ENCODE peak calls at places on chromosomes 4 and X, in eight cellular contexts. One of them, this sample, is unnamed.

GRCh38 chr4:10983274-10983673 is 298.7 kb upstream of the CLNK start:
- DNase-seq in hepatocyte: peak
- DNase-seq in breast epithelium: no peak
- DNase-seq in ovary: no peak
- DNase-seq in heart left ventricle: no peak
- DNase-seq in left ventricle myocardium inferior: no peak
- DNase-seq in NB4: no peak
- DNase-seq in upper lobe of right lung: no peak
- DNase-seq in this sample: no peak

GRCh38 chr4:72886602-72887001 is 182.9 kb downstream of the COX18 start:
- DNase-seq in hepatocyte: no peak
- DNase-seq in breast epithelium: no peak
- DNase-seq in upper lobe of right lung: no peak
- DNase-seq in NB4: peak
- DNase-seq in heart left ventricle: no peak
- DNase-seq in ovary: no peak
- DNase-seq in left ventricle myocardium inferior: no peak
- DNase-seq in this sample: peak

GRCh38 chrX:75673468-75673867 is 111.6 kb downstream of the MAGEE2 start:
- DNase-seq in heart left ventricle: no peak
- DNase-seq in NB4: no peak
- DNase-seq in left ventricle myocardium inferior: no peak
- DNase-seq in ovary: no peak
- DNase-seq in breast epithelium: no peak
- DNase-seq in upper lobe of right lung: peak
- DNase-seq in hepatocyte: no peak
- DNase-seq in this sample: no peak

GRCh38 chrX:31237189-31237588 is 165.3 kb upstream of the FTHL17 start:
- DNase-seq in upper lobe of right lung: no peak
- DNase-seq in hepatocyte: no peak
- DNase-seq in NB4: no peak
- DNase-seq in heart left ventricle: no peak
- DNase-seq in ovary: no peak
- DNase-seq in left ventricle myocardium inferior: no peak
- DNase-seq in breast epithelium: no peak
- DNase-seq in this sample: no peak

GRCh38 chrX:24231169-24231568 is 81.6 kb downstream of the ZFX start:
- DNase-seq in left ventricle myocardium inferior: no peak
- DNase-seq in hepatocyte: peak
- DNase-seq in breast epithelium: no peak
- DNase-seq in ovary: no peak
- DNase-seq in NB4: peak
- DNase-seq in heart left ventricle: no peak
- DNase-seq in upper lobe of right lung: no peak
- DNase-seq in this sample: peak

GRCh38 chrX:98057176-98057575 is 1173.5 kb downstream of the RPA4 start:
- DNase-seq in breast epithelium: no peak
- DNase-seq in upper lobe of right lung: no peak
- DNase-seq in ovary: no peak
- DNase-seq in hepatocyte: no peak
- DNase-seq in NB4: no peak
- DNase-seq in left ventricle myocardium inferior: no peak
- DNase-seq in heart left ventricle: no peak
- DNase-seq in this sample: no peak

GRCh38 chr4:31078661-31079060 is 358.5 kb downstream of the PCDH7 start:
- DNase-seq in heart left ventricle: no peak
- DNase-seq in left ventricle myocardium inferior: no peak
- DNase-seq in upper lobe of right lung: no peak
- DNase-seq in breast epithelium: no peak
- DNase-seq in hepatocyte: no peak
- DNase-seq in NB4: no peak
- DNase-seq in ovary: no peak
- DNase-seq in this sample: no peak

GRCh38 chr4:161696957-161697356 is 466.8 kb downstream of the FSTL5 start:
- DNase-seq in upper lobe of right lung: no peak
- DNase-seq in left ventricle myocardium inferior: no peak
- DNase-seq in heart left ventricle: no peak
- DNase-seq in breast epithelium: no peak
- DNase-seq in hepatocyte: no peak
- DNase-seq in NB4: no peak
- DNase-seq in ovary: no peak
- DNase-seq in this sample: no peak

GRCh38 chrX:150316564-150316963 is 46.6 kb upstream of the MAMLD1 start:
- DNase-seq in heart left ventricle: no peak
- DNase-seq in NB4: no peak
- DNase-seq in breast epithelium: no peak
- DNase-seq in hepatocyte: no peak
- DNase-seq in ovary: no peak
- DNase-seq in left ventricle myocardium inferior: peak
- DNase-seq in upper lobe of right lung: no peak
- DNase-seq in this sample: no peak

GRCh38 chrX:110409925-110410324 is 51.3 kb downstream of the RTL9 start:
- DNase-seq in left ventricle myocardium inferior: no peak
- DNase-seq in breast epithelium: no peak
- DNase-seq in upper lobe of right lung: no peak
- DNase-seq in ovary: no peak
- DNase-seq in NB4: peak
- DNase-seq in heart left ventricle: no peak
- DNase-seq in hepatocyte: no peak
- DNase-seq in this sample: no peak

GRCh38 chr4:77950204-77950603 is 87.6 kb downstream of the MRPL1 start:
- DNase-seq in breast epithelium: no peak
- DNase-seq in left ventricle myocardium inferior: no peak
- DNase-seq in NB4: no peak
- DNase-seq in upper lobe of right lung: no peak
- DNase-seq in heart left ventricle: no peak
- DNase-seq in ovary: no peak
- DNase-seq in hepatocyte: no peak
- DNase-seq in this sample: no peak

GRCh38 chr4:1310031-1310795 is 20.5 kb downstream of the MAEA start:
- DNase-seq in NB4: no peak
- DNase-seq in hepatocyte: no peak
- DNase-seq in ovary: no peak
- DNase-seq in upper lobe of right lung: peak
- DNase-seq in breast epithelium: no peak
- DNase-seq in left ventricle myocardium inferior: no peak
- DNase-seq in heart left ventricle: peak
- DNase-seq in this sample: no peak

GRCh38 chrX:1385251-1385794 is 6.6 kb downstream of the SLC25A6 start:
- DNase-seq in hepatocyte: no peak
- DNase-seq in ovary: peak
- DNase-seq in upper lobe of right lung: peak
- DNase-seq in left ventricle myocardium inferior: no peak
- DNase-seq in NB4: no peak
- DNase-seq in breast epithelium: no peak
- DNase-seq in heart left ventricle: no peak
- DNase-seq in this sample: no peak

GRCh38 chrX:22090181-22090580 is 58.1 kb downstream of the PHEX start:
- DNase-seq in upper lobe of right lung: no peak
- DNase-seq in NB4: no peak
- DNase-seq in breast epithelium: no peak
- DNase-seq in hepatocyte: no peak
- DNase-seq in heart left ventricle: no peak
- DNase-seq in left ventricle myocardium inferior: no peak
- DNase-seq in ovary: no peak
- DNase-seq in this sample: peak

GRCh38 chrX:18900401-18900976 is 83.4 kb downstream of the PHKA2 start:
- DNase-seq in heart left ventricle: no peak
- DNase-seq in ovary: no peak
- DNase-seq in breast epithelium: no peak
- DNase-seq in hepatocyte: no peak
- DNase-seq in upper lobe of right lung: no peak
- DNase-seq in NB4: no peak
- DNase-seq in left ventricle myocardium inferior: no peak
- DNase-seq in this sample: no peak

GRCh38 chr4:54840430-54840829 is 182.7 kb downstream of the KIT start:
- DNase-seq in upper lobe of right lung: no peak
- DNase-seq in hepatocyte: no peak
- DNase-seq in left ventricle myocardium inferior: no peak
- DNase-seq in breast epithelium: no peak
- DNase-seq in NB4: no peak
- DNase-seq in ovary: no peak
- DNase-seq in heart left ventricle: no peak
- DNase-seq in this sample: no peak
- TF ChIP-seq CTCF in upper lobe of right lung: no peak
- TF ChIP-seq CTCF in hepatocyte: no peak
- TF ChIP-seq CTCF in left ventricle myocardium inferior: no peak
- TF ChIP-seq CTCF in breast epithelium: no peak
- TF ChIP-seq CTCF in NB4: no peak
- TF ChIP-seq CTCF in ovary: no peak
- TF ChIP-seq CTCF in heart left ventricle: no peak
- TF ChIP-seq CTCF in this sample: no peak

GRCh38 chr4:99201687-99202086 is 17.4 kb downstream of the ADH6 start:
- DNase-seq in left ventricle myocardium inferior: no peak
- DNase-seq in heart left ventricle: no peak
- DNase-seq in upper lobe of right lung: no peak
- DNase-seq in breast epithelium: no peak
- DNase-seq in hepatocyte: no peak
- DNase-seq in NB4: no peak
- DNase-seq in ovary: no peak
- DNase-seq in this sample: peak
- TF ChIP-seq CTCF in left ventricle myocardium inferior: peak
- TF ChIP-seq CTCF in heart left ventricle: peak
- TF ChIP-seq CTCF in upper lobe of right lung: peak
- TF ChIP-seq CTCF in breast epithelium: peak
- TF ChIP-seq CTCF in hepatocyte: peak
- TF ChIP-seq CTCF in NB4: no peak
- TF ChIP-seq CTCF in ovary: peak
- TF ChIP-seq CTCF in this sample: peak

GRCh38 chr4:70183168-70183939 is 12.2 kb upstream of the ODAM start:
- DNase-seq in left ventricle myocardium inferior: no peak
- DNase-seq in NB4: peak
- DNase-seq in heart left ventricle: no peak
- DNase-seq in ovary: no peak
- DNase-seq in hepatocyte: peak
- DNase-seq in breast epithelium: no peak
- DNase-seq in upper lobe of right lung: no peak
- DNase-seq in this sample: peak
- TF ChIP-seq CTCF in left ventricle myocardium inferior: peak
- TF ChIP-seq CTCF in NB4: peak
- TF ChIP-seq CTCF in heart left ventricle: no peak
- TF ChIP-seq CTCF in ovary: no peak
- TF ChIP-seq CTCF in hepatocyte: peak
- TF ChIP-seq CTCF in breast epithelium: no peak
- TF ChIP-seq CTCF in upper lobe of right lung: peak
- TF ChIP-seq CTCF in this sample: peak

DNA sequence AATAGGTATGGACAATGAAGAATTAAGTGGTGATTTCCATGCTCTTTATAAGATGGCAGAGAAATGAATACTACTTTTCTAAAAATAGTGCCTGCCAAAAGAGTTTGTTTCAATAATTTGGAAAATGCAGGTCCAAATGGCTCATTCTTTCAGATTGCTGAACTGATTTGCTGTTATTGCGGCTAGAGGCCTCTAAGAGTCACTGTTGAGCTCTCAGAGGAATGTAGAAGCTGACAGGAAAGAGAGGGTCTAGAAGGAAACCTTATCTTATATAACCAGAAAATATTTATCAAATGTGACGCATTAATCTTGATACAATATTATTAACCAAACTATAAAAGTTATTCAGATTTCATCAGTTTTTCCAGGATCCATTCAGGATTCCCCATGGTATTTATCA is 65.7 kb upstream of the PAGE1 start:
- DNase-seq in hepatocyte: peak
- DNase-seq in ovary: no peak
- DNase-seq in heart left ventricle: no peak
- DNase-seq in breast epithelium: no peak
- DNase-seq in NB4: peak
- DNase-seq in left ventricle myocardium inferior: no peak
- DNase-seq in upper lobe of right lung: no peak
- DNase-seq in this sample: peak
- TF ChIP-seq CTCF in hepatocyte: peak
- TF ChIP-seq CTCF in ovary: no peak
- TF ChIP-seq CTCF in heart left ventricle: peak
- TF ChIP-seq CTCF in breast epithelium: no peak
- TF ChIP-seq CTCF in NB4: peak
- TF ChIP-seq CTCF in left ventricle myocardium inferior: peak
- TF ChIP-seq CTCF in upper lobe of right lung: peak
- TF ChIP-seq CTCF in this sample: peak

DNA sequence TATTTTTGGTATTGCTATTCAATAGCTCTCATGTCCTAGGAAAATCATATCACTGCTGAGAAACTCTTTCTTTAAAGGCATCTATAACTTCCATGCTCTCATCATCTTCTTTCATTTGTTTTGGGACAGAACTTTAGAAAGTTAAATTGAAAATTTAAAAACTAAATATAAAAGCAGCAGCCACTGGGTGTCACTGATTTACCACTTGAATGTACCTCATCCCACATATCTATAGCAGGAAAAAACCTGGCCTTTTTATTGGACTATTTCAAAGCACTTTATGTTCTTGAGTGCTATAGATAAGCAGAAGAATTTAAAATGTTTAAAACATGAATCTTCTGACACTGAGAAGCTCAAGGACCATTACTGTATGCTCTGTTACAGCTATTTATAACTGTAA is 165.3 kb upstream of the TTC29 start:
- DNase-seq in upper lobe of right lung: no peak
- DNase-seq in heart left ventricle: no peak
- DNase-seq in breast epithelium: no peak
- DNase-seq in NB4: no peak
- DNase-seq in hepatocyte: peak
- DNase-seq in left ventricle myocardium inferior: no peak
- DNase-seq in ovary: no peak
- DNase-seq in this sample: peak
- TF ChIP-seq CTCF in upper lobe of right lung: no peak
- TF ChIP-seq CTCF in heart left ventricle: peak
- TF ChIP-seq CTCF in breast epithelium: no peak
- TF ChIP-seq CTCF in NB4: no peak
- TF ChIP-seq CTCF in hepatocyte: peak
- TF ChIP-seq CTCF in left ventricle myocardium inferior: peak
- TF ChIP-seq CTCF in ovary: peak
- TF ChIP-seq CTCF in this sample: no peak

GRCh38 chrX:103200951-103201529 is 13.9 kb upstream of the BEX4 start:
- DNase-seq in NB4: no peak
- DNase-seq in ovary: no peak
- DNase-seq in left ventricle myocardium inferior: no peak
- DNase-seq in hepatocyte: no peak
- DNase-seq in breast epithelium: no peak
- DNase-seq in heart left ventricle: no peak
- DNase-seq in upper lobe of right lung: no peak
- DNase-seq in this sample: no peak

GRCh38 chrX:103197721-103198306 is 17.1 kb upstream of the BEX4 start:
- DNase-seq in heart left ventricle: no peak
- DNase-seq in ovary: no peak
- DNase-seq in NB4: no peak
- DNase-seq in hepatocyte: no peak
- DNase-seq in left ventricle myocardium inferior: no peak
- DNase-seq in upper lobe of right lung: no peak
- DNase-seq in breast epithelium: no peak
- DNase-seq in this sample: peak
- TF ChIP-seq CTCF in heart left ventricle: no peak
- TF ChIP-seq CTCF in ovary: no peak
- TF ChIP-seq CTCF in NB4: no peak
- TF ChIP-seq CTCF in hepatocyte: no peak
- TF ChIP-seq CTCF in left ventricle myocardium inferior: no peak
- TF ChIP-seq CTCF in upper lobe of right lung: no peak
- TF ChIP-seq CTCF in breast epithelium: no peak
- TF ChIP-seq CTCF in this sample: no peak

GRCh38 chrX:135438734-135439043 is 16.9 kb downstream of the SMIM10L2A start:
- DNase-seq in NB4: no peak
- DNase-seq in breast epithelium: no peak
- DNase-seq in upper lobe of right lung: no peak
- DNase-seq in ovary: no peak
- DNase-seq in hepatocyte: no peak
- DNase-seq in left ventricle myocardium inferior: no peak
- DNase-seq in heart left ventricle: no peak
- DNase-seq in this sample: no peak
- TF ChIP-seq CTCF in NB4: no peak
- TF ChIP-seq CTCF in breast epithelium: no peak
- TF ChIP-seq CTCF in upper lobe of right lung: no peak
- TF ChIP-seq CTCF in ovary: no peak
- TF ChIP-seq CTCF in hepatocyte: no peak
- TF ChIP-seq CTCF in left ventricle myocardium inferior: no peak
- TF ChIP-seq CTCF in heart left ventricle: no peak
- TF ChIP-seq CTCF in this sample: no peak

GRCh38 chr4:109303141-109303499 is 662 bp upstream of the COL25A1 start:
- DNase-seq in hepatocyte: peak
- DNase-seq in NB4: no peak
- DNase-seq in heart left ventricle: no peak
- DNase-seq in breast epithelium: no peak
- DNase-seq in left ventricle myocardium inferior: no peak
- DNase-seq in ovary: peak
- DNase-seq in upper lobe of right lung: peak
- DNase-seq in this sample: peak
- TF ChIP-seq CTCF in hepatocyte: no peak
- TF ChIP-seq CTCF in NB4: no peak
- TF ChIP-seq CTCF in heart left ventricle: no peak
- TF ChIP-seq CTCF in breast epithelium: no peak
- TF ChIP-seq CTCF in left ventricle myocardium inferior: no peak
- TF ChIP-seq CTCF in ovary: no peak
- TF ChIP-seq CTCF in upper lobe of right lung: no peak
- TF ChIP-seq CTCF in this sample: no peak

This sample was measured in cardiac fibroblast.